ENCODE peak calls at places on chromosome 5, in eight cellular contexts. E, N, B, C, G, I, M and K are unnamed samples.

GRCh38 chr5:7592910-7593309 is 197.0 kb downstream of the ADCY2 start:
- DNase-seq in E (no peak), N (no peak), B (peak; percentile 1), C (peak; percentile 53), G (no peak), I (peak; percentile 23), M (no peak), K (no peak)

GRCh38 chr5:158013939-158014338 is 155.0 kb upstream of the CLINT1 start:
- DNase-seq in E (peak; percentile 14), N (peak; percentile 21), B (peak; percentile 69), C (peak; percentile 62), G (no peak), I (peak; percentile 50), M (no peak), K (peak; percentile 42)

GRCh38 chr5:143445726-143446125 is 42.2 kb upstream of the NR3C1 start:
- DNase-seq in E (no peak), N (no peak), B (no peak), C (no peak), G (no peak), I (peak; percentile 73), M (no peak), K (no peak)

GRCh38 chr5:158776681-158777080 is 323.0 kb downstream of the EBF1 start:
- DNase-seq in E (no peak), N (no peak), B (no peak), C (no peak), G (no peak), I (no peak), M (no peak), K (no peak)

GRCh38 chr5:152288917-152289595 is 116.0 kb downstream of the NMUR2 start:
- DNase-seq in E (no peak), N (no peak), B (no peak), C (no peak), G (no peak), I (no peak), M (no peak), K (no peak)

GRCh38 chr5:458547-459353 is 15.8 kb downstream of the EXOC3 start:
- DNase-seq in E (peak; percentile 45), N (peak; percentile 94), B (no peak), C (no peak), G (peak; percentile 31), I (no peak), M (peak; percentile 67), K (peak; percentile 59)

GRCh38 chr5:174222891-174223290 is 177.4 kb downstream of the NSG2 start:
- DNase-seq in E (no peak), N (no peak), B (no peak), C (no peak), G (no peak), I (no peak), M (no peak), K (no peak)

GRCh38 chr5:1832511-1833250 is 31.5 kb downstream of the NDUFS6 start:
- DNase-seq in E (no peak), N (no peak), B (no peak), C (no peak), G (no peak), I (no peak), M (no peak), K (no peak)

GRCh38 chr5:13412040-13412595 is 532.4 kb downstream of the DNAH5 start:
- DNase-seq in E (no peak), N (peak; percentile 11), B (no peak), C (no peak), G (no peak), I (no peak), M (no peak), K (no peak)

GRCh38 chr5:560792-561166 is 36.5 kb upstream of the SLC9A3 start:
- DNase-seq in E (no peak), N (no peak), B (no peak), C (no peak), G (no peak), I (no peak), M (no peak), K (no peak)

GRCh38 chr5:10366310-10367297 is 13.1 kb downstream of the MARCHF6 start:
- DNase-seq in E (peak; percentile 68), N (peak; percentile 72), B (no peak), C (no peak), G (no peak), I (peak; percentile 52), M (no peak), K (peak; percentile 65)

GRCh38 chr5:428754-429452 is 14.1 kb upstream of the EXOC3 start:
- DNase-seq in E (no peak), N (no peak), B (no peak), C (no peak), G (no peak), I (no peak), M (no peak), K (no peak)

GRCh38 chr5:9927521-9927997 is 297.4 kb upstream of the TAS2R1 start:
- DNase-seq in E (peak; percentile 65), N (peak; percentile 61), B (no peak), C (no peak), G (no peak), I (no peak), M (no peak), K (no peak)

GRCh38 chr5:62692946-62693713 is 114.5 kb downstream of the LRRC70 start:
- DNase-seq in E (no peak), N (no peak), B (no peak), C (no peak), G (no peak), I (no peak), M (no peak), K (no peak)

GRCh38 chr5:151825445-151825844 is 53.7 kb downstream of the G3BP1 start:
- DNase-seq in E (peak; percentile 81), N (peak; percentile 44), B (peak; percentile 47), C (peak; percentile 50), G (peak; percentile 13), I (peak; percentile 76), M (no peak), K (peak; percentile 71)

GRCh38 chr5:65623482-65623881 is 651 bp downstream of the TRIM23 start:
- DNase-seq in E (no peak), N (no peak), B (no peak), C (peak; percentile 30), G (no peak), I (no peak), M (no peak), K (peak; percentile 6)

GRCh38 chr5:32500206-32500605 is 55.7 kb upstream of the ZFR start:
- DNase-seq in E (no peak), N (no peak), B (no peak), C (no peak), G (no peak), I (no peak), M (no peak), K (no peak)